ENCODE peak calls at places on chromosomes 11 and 22, in seven cellular contexts. One of them, this sample, is unnamed.
A peak's percentile ranks its signal among the peaks of the same experiment; 100 is the strongest.

GRCh38 chr11:3808846-3809623 is 675 bp downstream of the PGAP2 start:
- DNase-seq in tibial nerve: no peak
- DNase-seq in adipocyte: peak; percentile 48
- DNase-seq in mesenchymal stem cell: peak; percentile 54
- DNase-seq in K562: peak; percentile 60
- DNase-seq in body of pancreas: peak; percentile 61
- DNase-seq in hepatocyte: peak; percentile 80
- DNase-seq in this sample: no peak

GRCh38 chr22:33519140-33519973 is 400.9 kb downstream of the LARGE1 start:
- DNase-seq in body of pancreas: peak; percentile 32
- DNase-seq in hepatocyte: peak; percentile 79
- DNase-seq in adipocyte: peak; percentile 77
- DNase-seq in mesenchymal stem cell: peak; percentile 58
- DNase-seq in K562: peak; percentile 14
- DNase-seq in tibial nerve: peak; percentile 76
- DNase-seq in this sample: peak; percentile 63

GRCh38 chr11:76228122-76229000 is 22.1 kb upstream of the WNT11 start:
- DNase-seq in adipocyte: no peak
- DNase-seq in tibial nerve: no peak
- DNase-seq in mesenchymal stem cell: peak; percentile 18
- DNase-seq in hepatocyte: peak; percentile 66
- DNase-seq in K562: no peak
- DNase-seq in body of pancreas: no peak
- DNase-seq in this sample: no peak

GRCh38 chr11:44990665-44991064 is 40.0 kb upstream of the TP53I11 start:
- DNase-seq in adipocyte: no peak
- DNase-seq in mesenchymal stem cell: no peak
- DNase-seq in hepatocyte: no peak
- DNase-seq in tibial nerve: no peak
- DNase-seq in body of pancreas: peak; percentile 15
- DNase-seq in K562: no peak
- DNase-seq in this sample: no peak

GRCh38 chr22:49951001-49951677 is 9.4 kb upstream of the PIM3 start:
- DNase-seq in tibial nerve: no peak
- DNase-seq in body of pancreas: peak; percentile 99
- DNase-seq in K562: no peak
- DNase-seq in adipocyte: no peak
- DNase-seq in mesenchymal stem cell: no peak
- DNase-seq in hepatocyte: peak; percentile 88
- DNase-seq in this sample: no peak

GRCh38 chr11:109247071-109247470 is 174.9 kb upstream of the C11orf87 start:
- DNase-seq in hepatocyte: no peak
- DNase-seq in tibial nerve: no peak
- DNase-seq in body of pancreas: no peak
- DNase-seq in K562: no peak
- DNase-seq in adipocyte: peak; percentile 4
- DNase-seq in mesenchymal stem cell: no peak
- DNase-seq in this sample: no peak

GRCh38 chr11:129888451-129888850 is 6.9 kb downstream of the NFRKB start:
- DNase-seq in mesenchymal stem cell: no peak
- DNase-seq in hepatocyte: no peak
- DNase-seq in adipocyte: no peak
- DNase-seq in K562: no peak
- DNase-seq in body of pancreas: no peak
- DNase-seq in tibial nerve: no peak
- DNase-seq in this sample: no peak

GRCh38 chr22:27358096-27358870 is 443.3 kb downstream of the MN1 start:
- DNase-seq in mesenchymal stem cell: no peak
- DNase-seq in K562: no peak
- DNase-seq in tibial nerve: no peak
- DNase-seq in body of pancreas: no peak
- DNase-seq in hepatocyte: no peak
- DNase-seq in adipocyte: no peak
- DNase-seq in this sample: no peak

GRCh38 chr11:27353593-27354358 is 9.2 kb downstream of the CCDC34 start:
- DNase-seq in mesenchymal stem cell: no peak
- DNase-seq in body of pancreas: no peak
- DNase-seq in hepatocyte: no peak
- DNase-seq in adipocyte: peak; percentile 67
- DNase-seq in tibial nerve: no peak
- DNase-seq in K562: no peak
- DNase-seq in this sample: no peak

GRCh38 chr11:58829736-58830135 is 14.8 kb downstream of the GLYATL2 start:
- DNase-seq in tibial nerve: no peak
- DNase-seq in adipocyte: peak; percentile 59
- DNase-seq in body of pancreas: no peak
- DNase-seq in hepatocyte: no peak
- DNase-seq in mesenchymal stem cell: no peak
- DNase-seq in K562: no peak
- DNase-seq in this sample: no peak

GRCh38 chr11:105642870-105643269 is 33.0 kb downstream of the GRIA4 start:
- DNase-seq in adipocyte: no peak
- DNase-seq in K562: no peak
- DNase-seq in hepatocyte: no peak
- DNase-seq in mesenchymal stem cell: no peak
- DNase-seq in body of pancreas: no peak
- DNase-seq in tibial nerve: no peak
- DNase-seq in this sample: no peak

GRCh38 chr11:27520226-27520625 is 13.7 kb upstream of the LIN7C start:
- DNase-seq in K562: no peak
- DNase-seq in adipocyte: no peak
- DNase-seq in mesenchymal stem cell: no peak
- DNase-seq in body of pancreas: no peak
- DNase-seq in hepatocyte: no peak
- DNase-seq in tibial nerve: no peak
- DNase-seq in this sample: no peak

GRCh38 chr22:44211256-44211945 is 30.7 kb downstream of the PARVG start:
- DNase-seq in tibial nerve: no peak
- DNase-seq in mesenchymal stem cell: no peak
- DNase-seq in body of pancreas: no peak
- DNase-seq in hepatocyte: no peak
- DNase-seq in K562: no peak
- DNase-seq in adipocyte: peak; percentile 44
- DNase-seq in this sample: no peak

GRCh38 chr11:75642402-75643113 is 26.3 kb downstream of the MAP6 start:
- DNase-seq in body of pancreas: no peak
- DNase-seq in tibial nerve: no peak
- DNase-seq in hepatocyte: no peak
- DNase-seq in K562: no peak
- DNase-seq in adipocyte: no peak
- DNase-seq in mesenchymal stem cell: no peak
- DNase-seq in this sample: no peak

GRCh38 chr11:35593143-35593542 is 25.1 kb upstream of the FJX1 start:
- DNase-seq in hepatocyte: no peak
- DNase-seq in tibial nerve: peak; percentile 33
- DNase-seq in mesenchymal stem cell: peak; percentile 76
- DNase-seq in adipocyte: peak; percentile 65
- DNase-seq in body of pancreas: no peak
- DNase-seq in K562: no peak
- DNase-seq in this sample: no peak

GRCh38 chr11:18225906-18226305 is 10.7 kb downstream of the SAA4 start:
- DNase-seq in tibial nerve: no peak
- DNase-seq in hepatocyte: no peak
- DNase-seq in adipocyte: no peak
- DNase-seq in body of pancreas: no peak
- DNase-seq in mesenchymal stem cell: no peak
- DNase-seq in K562: no peak
- DNase-seq in this sample: no peak

GRCh38 chr11:29616611-29617010 is 400.2 kb downstream of the KCNA4 start:
- DNase-seq in mesenchymal stem cell: peak; percentile 60
- DNase-seq in K562: no peak
- DNase-seq in adipocyte: peak; percentile 30
- DNase-seq in hepatocyte: no peak
- DNase-seq in body of pancreas: no peak
- DNase-seq in tibial nerve: no peak
- DNase-seq in this sample: no peak

GRCh38 chr11:36376888-36377758 is 81.0 kb downstream of the PRR5L start:
- DNase-seq in K562: no peak
- DNase-seq in hepatocyte: peak; percentile 55
- DNase-seq in adipocyte: peak; percentile 83
- DNase-seq in tibial nerve: peak; percentile 28
- DNase-seq in body of pancreas: peak; percentile 19
- DNase-seq in mesenchymal stem cell: peak; percentile 76
- DNase-seq in this sample: peak; percentile 43

GRCh38 chr11:75766449-75767227 is 1.9 kb upstream of the DGAT2 start:
- DNase-seq in body of pancreas: no peak
- DNase-seq in K562: no peak
- DNase-seq in hepatocyte: no peak
- DNase-seq in tibial nerve: no peak
- DNase-seq in mesenchymal stem cell: no peak
- DNase-seq in adipocyte: no peak
- DNase-seq in this sample: no peak

GRCh38 chr22:36052505-36052941 is 23.9 kb upstream of the RBFOX2 start:
- DNase-seq in mesenchymal stem cell: peak; percentile 49
- DNase-seq in hepatocyte: peak; percentile 57
- DNase-seq in body of pancreas: no peak
- DNase-seq in tibial nerve: no peak
- DNase-seq in K562: peak; percentile 60
- DNase-seq in adipocyte: no peak
- DNase-seq in this sample: no peak

GRCh38 chr11:35418847-35419712 is at the start of gene SLC1A2:
- DNase-seq in hepatocyte: peak; percentile 41
- DNase-seq in body of pancreas: no peak
- DNase-seq in tibial nerve: no peak
- DNase-seq in adipocyte: peak; percentile 65
- DNase-seq in K562: no peak
- DNase-seq in mesenchymal stem cell: peak; percentile 28
- DNase-seq in this sample: peak; percentile 25

GRCh38 chr11:120147950-120148270 is 10.0 kb upstream of the TRIM29 start:
- DNase-seq in tibial nerve: no peak
- DNase-seq in hepatocyte: no peak
- DNase-seq in adipocyte: no peak
- DNase-seq in mesenchymal stem cell: no peak
- DNase-seq in body of pancreas: no peak
- DNase-seq in K562: no peak
- DNase-seq in this sample: no peak

DNA sequence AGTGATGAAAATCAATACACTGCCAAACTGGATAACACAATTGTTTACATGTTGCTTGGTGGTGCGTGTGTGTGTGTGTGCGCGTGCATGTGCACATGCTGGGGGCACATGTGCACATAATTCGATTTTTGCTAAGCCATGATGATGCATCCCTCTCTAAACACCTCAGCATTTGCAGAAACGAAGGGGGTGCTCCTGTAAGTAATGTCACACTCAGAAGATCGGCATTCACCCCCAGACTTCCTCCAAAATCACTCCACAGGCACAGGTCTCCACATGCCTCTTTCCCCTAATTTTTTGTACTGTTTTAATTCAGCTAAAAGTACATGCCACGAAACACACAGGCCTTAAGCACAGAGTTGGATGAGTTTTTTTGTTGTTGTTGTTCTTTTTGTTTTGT is 341.5 kb downstream of the SHANK2 start:
- DNase-seq in hepatocyte: no peak
- DNase-seq in K562: no peak
- DNase-seq in mesenchymal stem cell: no peak
- DNase-seq in body of pancreas: no peak
- DNase-seq in adipocyte: no peak
- DNase-seq in tibial nerve: no peak
- DNase-seq in this sample: no peak
- H3K9me3 ChIP-seq in hepatocyte: no peaks in the 10 kb centered on the region
- H3K9me3 ChIP-seq in K562: no peaks in the 10 kb centered on the region
- H3K9me3 ChIP-seq in mesenchymal stem cell: no peaks in the 10 kb centered on the region
- H3K9me3 ChIP-seq in body of pancreas: no peaks in the 10 kb centered on the region
- H3K9me3 ChIP-seq in adipocyte: no peaks in the 10 kb centered on the region
- H3K9me3 ChIP-seq in tibial nerve: no peaks in the 10 kb centered on the region
- H3K9me3 ChIP-seq in this sample: no peaks in the 10 kb centered on the region

DNA sequence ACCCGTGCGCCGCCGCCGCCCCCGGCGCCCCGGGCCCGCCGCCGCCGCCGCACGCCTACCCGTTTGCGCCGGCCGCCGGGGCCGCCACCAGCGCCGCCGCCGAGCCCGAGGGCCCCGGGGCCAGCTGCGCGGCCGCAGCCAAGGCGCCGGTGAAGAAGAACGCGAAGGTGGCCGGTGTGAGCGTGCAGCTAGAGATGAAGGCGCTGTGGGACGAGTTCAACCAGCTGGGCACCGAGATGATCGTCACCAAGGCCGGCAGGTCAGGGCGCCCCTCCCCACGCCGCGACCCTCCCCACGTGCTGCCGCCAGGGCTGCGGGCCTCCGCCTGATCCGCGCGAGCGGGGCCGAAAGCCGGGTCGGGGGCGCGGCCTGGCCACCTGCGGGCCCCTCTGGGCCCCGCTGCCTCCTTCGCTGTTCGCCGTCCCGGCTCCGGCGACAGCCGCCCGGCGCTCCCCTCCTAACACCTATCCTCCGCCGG is 483 bp downstream of the TBX1 start:
- DNase-seq in body of pancreas: no peak
- DNase-seq in adipocyte: peak; percentile 50
- DNase-seq in K562: peak; percentile 78
- DNase-seq in hepatocyte: no peak
- DNase-seq in mesenchymal stem cell: no peak
- DNase-seq in tibial nerve: no peak
- DNase-seq in this sample: no peak
- H3K4me3 ChIP-seq in body of pancreas: no peak overlapping the region
- H3K4me3 ChIP-seq in adipocyte: no peak overlapping the region
- H3K4me3 ChIP-seq in K562: peak overlapping the region; percentile 36
- H3K4me3 ChIP-seq in hepatocyte: no peak overlapping the region
- H3K4me3 ChIP-seq in mesenchymal stem cell: no peak overlapping the region
- H3K4me3 ChIP-seq in tibial nerve: no peak overlapping the region
- H3K4me3 ChIP-seq in this sample: no peak overlapping the region

DNA sequence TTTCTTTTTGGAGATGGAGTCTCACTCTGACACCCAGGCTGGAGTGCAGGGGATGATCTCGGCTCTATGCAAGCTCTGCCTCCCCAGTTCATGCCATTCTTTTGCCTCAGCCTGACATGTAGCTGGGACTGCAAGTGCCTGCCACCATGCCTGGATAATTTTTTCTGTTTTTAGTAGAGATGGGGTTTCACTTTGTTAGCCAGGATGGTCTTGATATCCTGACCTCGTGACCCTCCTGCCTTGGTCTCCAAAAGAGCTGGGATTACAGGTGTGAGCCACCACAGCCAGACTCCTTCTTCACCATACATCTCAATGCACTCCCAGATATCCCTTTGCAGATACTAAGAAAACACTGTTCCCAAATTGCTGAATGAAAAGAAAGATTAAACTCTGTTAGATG is 224.3 kb downstream of the OR4A5 start:
- DNase-seq in adipocyte: no peak
- DNase-seq in K562: no peak
- DNase-seq in body of pancreas: no peak
- DNase-seq in hepatocyte: no peak
- DNase-seq in tibial nerve: no peak
- DNase-seq in mesenchymal stem cell: no peak
- DNase-seq in this sample: no peak
- H3K9me3 ChIP-seq in adipocyte: peaks cover 95% of the 10 kb centered on the region
- H3K9me3 ChIP-seq in K562: no peaks in the 10 kb centered on the region
- H3K9me3 ChIP-seq in body of pancreas: no peaks in the 10 kb centered on the region
- H3K9me3 ChIP-seq in hepatocyte: peaks cover 22% of the 10 kb centered on the region
- H3K9me3 ChIP-seq in tibial nerve: no peaks in the 10 kb centered on the region
- H3K9me3 ChIP-seq in mesenchymal stem cell: peaks cover 92% of the 10 kb centered on the region
- H3K9me3 ChIP-seq in this sample: peaks cover 57% of the 10 kb centered on the region

DNA sequence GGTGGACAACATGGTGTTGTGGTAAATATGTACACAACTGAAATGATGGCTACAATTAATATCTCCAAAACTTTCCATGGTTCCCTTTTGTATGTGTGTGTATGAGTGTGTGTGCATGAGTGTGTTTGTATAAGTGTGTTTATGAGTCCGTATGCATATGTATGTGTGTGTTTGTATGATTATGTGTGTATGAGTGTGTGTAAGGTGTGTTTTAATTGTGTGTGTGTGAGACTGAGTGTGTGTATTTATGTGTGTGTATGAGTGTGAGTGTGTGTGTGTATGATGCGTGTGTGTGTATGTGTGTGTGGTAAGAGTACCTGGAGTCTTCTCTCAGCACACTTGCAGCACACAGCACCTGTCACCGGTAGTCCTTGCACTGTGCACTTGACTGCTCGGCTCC is 7.8 kb downstream of the KRTAP5-9 start:
- DNase-seq in tibial nerve: no peak
- DNase-seq in body of pancreas: no peak
- DNase-seq in K562: no peak
- DNase-seq in hepatocyte: no peak
- DNase-seq in adipocyte: no peak
- DNase-seq in mesenchymal stem cell: no peak
- DNase-seq in this sample: no peak
- H3K4me3 ChIP-seq in tibial nerve: no peak overlapping the region
- H3K4me3 ChIP-seq in body of pancreas: no peak overlapping the region
- H3K4me3 ChIP-seq in K562: no peak overlapping the region
- H3K4me3 ChIP-seq in hepatocyte: no peak overlapping the region
- H3K4me3 ChIP-seq in adipocyte: no peak overlapping the region
- H3K4me3 ChIP-seq in mesenchymal stem cell: no peak overlapping the region
- H3K4me3 ChIP-seq in this sample: no peak overlapping the region